ENCODE peak calls at places on chromosome 4, in six cellular contexts. F, N, Q, O, U and Z are unnamed samples.

GRCh38 chr4:48985976-48986653 is at the start of gene CWH43:
- DNase-seq in F (no peak), N (peak; percentile 60), Q (no peak), O (no peak), U (no peak), Z (no peak)

GRCh38 chr4:13990596-13991589 is 363.4 kb upstream of the BOD1L1 start:
- DNase-seq in F (peak; percentile 91), N (peak; percentile 76), Q (no peak), O (no peak), U (peak; percentile 72), Z (peak; percentile 90)

GRCh38 chr4:78659264-78659663 is 107.7 kb downstream of the ANXA3 start:
- DNase-seq in F (no peak), N (no peak), Q (peak; percentile 47), O (no peak), U (no peak), Z (no peak)

GRCh38 chr4:98630804-98631454 is 27.5 kb downstream of the TSPAN5 start:
- DNase-seq in F (no peak), N (no peak), Q (peak; percentile 39), O (no peak), U (peak; percentile 21), Z (no peak)

GRCh38 chr4:113756005-113756410 is 5.5 kb downstream of the CAMK2D start:
- DNase-seq in F (no peak), N (no peak), Q (peak; percentile 90), O (peak; percentile 35), U (no peak), Z (no peak)

GRCh38 chr4:153616005-153616555 is 68.0 kb upstream of the TLR2 start:
- DNase-seq in F (no peak), N (no peak), Q (peak; percentile 10), O (no peak), U (no peak), Z (no peak)

GRCh38 chr4:47839259-47839658 is 1.4 kb upstream of the CORIN start:
- DNase-seq in F (peak; percentile 1), N (no peak), Q (peak; percentile 12), O (peak; percentile 79), U (no peak), Z (no peak)

GRCh38 chr4:122963222-122963621 is 40.8 kb upstream of the NUDT6 start:
- DNase-seq in F (no peak), N (no peak), Q (peak; percentile 33), O (no peak), U (no peak), Z (no peak)

GRCh38 chr4:8700576-8700975 is 108.0 kb downstream of the CPZ start:
- DNase-seq in F (no peak), N (no peak), Q (no peak), O (no peak), U (no peak), Z (no peak)

GRCh38 chr4:123877561-123877960 is 481.0 kb downstream of the SPRY1 start:
- DNase-seq in F (no peak), N (no peak), Q (peak; percentile 76), O (no peak), U (peak; percentile 28), Z (peak; percentile 41)

GRCh38 chr4:14812101-14812500 is 190.2 kb upstream of the CPEB2 start:
- DNase-seq in F (no peak), N (no peak), Q (no peak), O (no peak), U (no peak), Z (no peak)

GRCh38 chr4:23539969-23540368 is 349.9 kb downstream of the PPARGC1A start:
- DNase-seq in F (no peak), N (no peak), Q (no peak), O (no peak), U (no peak), Z (no peak)

GRCh38 chr4:30094866-30095265 is 625.3 kb upstream of the PCDH7 start:
- DNase-seq in F (no peak), N (no peak), Q (peak; percentile 15), O (no peak), U (no peak), Z (no peak)

GRCh38 chr4:145938618-145939177 is at the start of gene ZNF827:
- DNase-seq in F (peak; percentile 73), N (peak; percentile 66), Q (peak; percentile 90), O (peak; percentile 96), U (peak; percentile 71), Z (peak; percentile 77)

GRCh38 chr4:56976878-56977320 is 507 bp downstream of the NOA1 start:
- DNase-seq in F (peak; percentile 12), N (peak; percentile 76), Q (no peak), O (peak; percentile 74), U (peak; percentile 83), Z (peak; percentile 45)

GRCh38 chr4:141133146-141134006 is at the start of gene RNF150:
- DNase-seq in F (peak; percentile 82), N (peak; percentile 74), Q (peak; percentile 92), O (peak; percentile 71), U (peak; percentile 80), Z (peak; percentile 83)

GRCh38 chr4:1172971-1173757 is 781 bp upstream of the SPON2 start:
- DNase-seq in F (peak; percentile 61), N (peak; percentile 79), Q (no peak), O (no peak), U (no peak), Z (no peak)

GRCh38 chr4:119116925-119117900 is 18.4 kb upstream of the MYOZ2 start:
- DNase-seq in F (no peak), N (no peak), Q (no peak), O (no peak), U (no peak), Z (no peak)

GRCh38 chr4:113683143-113683542 is 78.4 kb downstream of the CAMK2D start:
- DNase-seq in F (no peak), N (no peak), Q (no peak), O (no peak), U (no peak), Z (no peak)

GRCh38 chr4:56127698-56128097 is 179.0 kb downstream of the CEP135 start:
- DNase-seq in F (no peak), N (no peak), Q (peak; percentile 41), O (no peak), U (no peak), Z (no peak)

GRCh38 chr4:118967393-118967792 is 78.7 kb downstream of the SYNPO2 start:
- DNase-seq in F (no peak), N (no peak), Q (peak; percentile 75), O (no peak), U (no peak), Z (no peak)

GRCh38 chr4:168621806-168622589 is 125.1 kb downstream of the PALLD start:
- DNase-seq in F (no peak), N (no peak), Q (peak; percentile 96), O (no peak), U (no peak), Z (no peak)

GRCh38 chr4:45063701-45064100 is 337.3 kb upstream of the GNPDA2 start:
- DNase-seq in F (no peak), N (no peak), Q (no peak), O (no peak), U (no peak), Z (no peak)

GRCh38 chr4:30386266-30386895 is 333.8 kb upstream of the PCDH7 start:
- DNase-seq in F (no peak), N (no peak), Q (peak; percentile 57), O (no peak), U (no peak), Z (no peak)

GRCh38 chr4:61924131-61924530 is 724.0 kb downstream of the ADGRL3 start:
- DNase-seq in F (no peak), N (no peak), Q (no peak), O (no peak), U (no peak), Z (no peak)

GRCh38 chr4:155007660-155008176 is 200.7 kb upstream of the NPY2R start:
- DNase-seq in F (no peak), N (no peak), Q (no peak), O (no peak), U (no peak), Z (no peak)

GRCh38 chr4:12173496-12173895 is 744.8 kb upstream of the HS3ST1 start:
- DNase-seq in F (no peak), N (no peak), Q (no peak), O (no peak), U (no peak), Z (no peak)

GRCh38 chr4:107243141-107243779 is 207.1 kb upstream of the DKK2 start:
- DNase-seq in F (no peak), N (no peak), Q (no peak), O (no peak), U (no peak), Z (peak; percentile 33)

GRCh38 chr4:113472864-113473263 is 288.7 kb downstream of the CAMK2D start:
- DNase-seq in F (no peak), N (no peak), Q (no peak), O (no peak), U (no peak), Z (no peak)

GRCh38 chr4:37960098-37960497 is at the start of gene PTTG2:
- DNase-seq in F (no peak), N (no peak), Q (no peak), O (peak; percentile 7), U (no peak), Z (no peak)

GRCh38 chr4:102535398-102536082 is 34.4 kb downstream of the NFKB1 start:
- DNase-seq in F (no peak), N (no peak), Q (peak; percentile 84), O (peak; percentile 46), U (no peak), Z (no peak)

GRCh38 chr4:184331155-184331995 is 113.7 kb upstream of the ENPP6 start:
- DNase-seq in F (no peak), N (no peak), Q (no peak), O (no peak), U (peak; percentile 88), Z (peak; percentile 84)
- H3K4me1 ChIP-seq in F (no peaks in the 10 kb centered on the region), N (peaks cover 10% of the 10 kb centered on the region), Q (no peaks in the 10 kb centered on the region), O (peaks cover 12% of the 10 kb centered on the region), U (peaks cover 36% of the 10 kb centered on the region), Z (peaks cover 28% of the 10 kb centered on the region)

GRCh38 chr4:40378619-40379018 is 43.5 kb downstream of the CHRNA9 start:
- DNase-seq in F (no peak), N (no peak), Q (no peak), O (no peak), U (no peak), Z (no peak)
- H3K27ac ChIP-seq in F (no peak overlapping the region), N (no peak overlapping the region), Q (no peak overlapping the region), O (no peak overlapping the region), U (no peak overlapping the region), Z (no peak overlapping the region)

DNA sequence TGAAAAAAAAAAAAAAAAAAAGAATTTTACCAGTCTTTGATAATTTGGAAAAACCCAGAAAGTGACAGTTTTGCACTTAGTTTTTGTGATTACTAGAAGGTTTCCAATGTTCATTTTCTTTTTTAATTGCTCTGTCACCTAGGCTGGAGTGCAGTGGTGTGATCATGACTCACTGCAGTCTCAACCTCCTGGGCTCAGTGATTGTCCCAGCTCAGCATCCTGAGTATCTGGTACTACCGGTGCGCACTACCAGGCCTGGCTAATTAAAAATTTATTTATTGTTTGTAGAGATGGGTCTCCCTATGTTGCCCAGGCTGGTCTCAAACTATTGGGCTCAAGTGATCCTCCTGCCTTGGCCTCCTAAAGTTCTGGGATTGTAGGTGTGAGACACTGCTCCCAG is 3.3 kb downstream of the NUDT9 start:
- DNase-seq in F (no peak), N (no peak), Q (no peak), O (no peak), U (no peak), Z (no peak)
- H3K4me1 ChIP-seq in F (peaks cover 25% of the 10 kb centered on the region), N (peaks cover under 1% of the 10 kb centered on the region), Q (peaks cover 5% of the 10 kb centered on the region), O (peaks cover 44% of the 10 kb centered on the region), U (peaks cover 79% of the 10 kb centered on the region), Z (peaks cover 41% of the 10 kb centered on the region)

GRCh38 chr4:181503800-181504364 is 739.3 kb upstream of the TENM3 start:
- DNase-seq in F (no peak), N (no peak), Q (peak; percentile 21), O (no peak), U (no peak), Z (no peak)
- H3K27ac ChIP-seq in F (no peak overlapping the region), N (no peak overlapping the region), Q (no peak overlapping the region), O (no peak overlapping the region), U (no peak overlapping the region), Z (no peak overlapping the region)